ENCODE peak calls at places on chromosomes 12 and 14, in five cellular contexts. C is CD4-positive, alpha-beta T cell; K is H9; F is stomach; X is SK-N-SH. E is an unnamed sample.
A peak's percentile ranks its signal among the peaks of the same experiment; 100 is the strongest.

GRCh38 chr14:27672047-27672446 is 1074.2 kb upstream of the NOVA1 start:
- DNase-seq in C (no peak), K (no peak), F (no peak), X (no peak), E (no peak)

GRCh38 chr12:95368931-95369330 is 105.0 kb upstream of the METAP2 start:
- DNase-seq in K (no peak), C (no peak), X (no peak), F (no peak), E (no peak)

GRCh38 chr12:62703011-62703380 is 232.0 kb downstream of the PPM1H start:
- DNase-seq in C (no peak), X (no peak), K (no peak), F (no peak), E (no peak)

GRCh38 chr12:3469711-3470110 is 21.3 kb upstream of the PRMT8 start:
- DNase-seq in X (no peak), K (no peak), F (no peak), C (no peak), E (no peak)

GRCh38 chr14:98210045-98210678 is 1061.8 kb downstream of the BCL11B start:
- DNase-seq in K (no peak), X (no peak), F (no peak), C (peak; percentile 42), E (no peak)

GRCh38 chr12:95700316-95700785 is 90.2 kb downstream of the NTN4 start:
- DNase-seq in F (no peak), C (no peak), K (no peak), X (no peak), E (no peak)

GRCh38 chr12:117890137-117890536 is 78.7 kb downstream of the KSR2 start:
- DNase-seq in C (no peak), F (no peak), K (no peak), X (no peak), E (no peak)

GRCh38 chr12:66036317-66036716 is 94.2 kb downstream of the LLPH start:
- DNase-seq in F (no peak), X (no peak), C (no peak), K (no peak), E (no peak)

GRCh38 chr12:27982380-27982779 is 9.8 kb upstream of the PTHLH start:
- DNase-seq in C (no peak), F (no peak), X (no peak), K (no peak), E (no peak)

GRCh38 chr12:92629349-92630065 is 73.3 kb upstream of the PLEKHG7 start:
- DNase-seq in C (no peak), K (no peak), X (no peak), F (peak; percentile 31), E (no peak)

GRCh38 chr14:31124197-31124596 is 83.4 kb downstream of the HECTD1 start:
- DNase-seq in F (no peak), C (peak; percentile 18), K (no peak), X (no peak), E (no peak)

GRCh38 chr14:56487090-56487667 is 92.4 kb upstream of the TMEM260 start:
- DNase-seq in C (no peak), K (no peak), X (no peak), F (no peak), E (no peak)

GRCh38 chr12:88793091-88793490 is 212.8 kb upstream of the KITLG start:
- DNase-seq in C (no peak), X (no peak), K (no peak), F (no peak), E (no peak)

GRCh38 chr12:53051058-53051880 is 1.4 kb downstream of the TNS2 start:
- DNase-seq in F (peak; percentile 59), C (no peak), K (no peak), X (no peak), E (no peak)

GRCh38 chr14:96851694-96852381 is 54.7 kb downstream of the VRK1 start:
- DNase-seq in X (no peak), K (no peak), C (no peak), F (no peak), E (no peak)

GRCh38 chr14:65847065-65847847 is 434.7 kb downstream of the FUT8 start:
- DNase-seq in C (peak; percentile 79), X (no peak), K (no peak), F (no peak), E (peak; percentile 50)

GRCh38 chr12:11875414-11875935 is 195.3 kb upstream of the BCL2L14 start:
- DNase-seq in X (no peak), F (no peak), C (no peak), K (no peak), E (no peak)

GRCh38 chr12:57152408-57153038 is 5.1 kb upstream of the LRP1-AS start:
- DNase-seq in K (no peak), F (no peak), C (no peak), X (no peak), E (no peak)

GRCh38 chr12:108729612-108730336 is 1.5 kb downstream of the CORO1C start:
- DNase-seq in C (no peak), X (peak; percentile 43), F (no peak), K (peak; percentile 10), E (no peak)

GRCh38 chr12:52873832-52874572 is 25.2 kb upstream of the KRT78 start:
- DNase-seq in F (peak; percentile 87), K (peak; percentile 68), C (peak; percentile 39), X (peak; percentile 85), E (peak; percentile 56)

GRCh38 chr14:33404054-33404453 is 465.4 kb downstream of the NPAS3 start:
- DNase-seq in K (no peak), F (no peak), C (no peak), X (no peak), E (no peak)

GRCh38 chr14:58718226-58718625 is 80.5 kb downstream of the DACT1 start:
- DNase-seq in F (no peak), C (no peak), K (no peak), X (no peak), E (no peak)

GRCh38 chr12:40616383-40616900 is 75.8 kb upstream of the CNTN1 start:
- DNase-seq in C (no peak), F (no peak), X (peak; percentile 19), K (no peak), E (no peak)

GRCh38 chr14:48936881-48937280 is 649.3 kb downstream of the RPS29 start:
- DNase-seq in K (no peak), C (no peak), X (no peak), F (no peak), E (no peak)

GRCh38 chr12:110104188-110104969 is 19.8 kb upstream of the IFT81 start:
- DNase-seq in K (no peak), F (no peak), X (no peak), C (no peak), E (no peak)

GRCh38 chr12:122845041-122845864 is 10.0 kb downstream of the HIP1R start:
- DNase-seq in C (no peak), X (peak; percentile 49), K (peak; percentile 43), F (no peak), E (no peak)

GRCh38 chr14:21846227-21846885 is 172.7 kb upstream of the OR4E1 start:
- DNase-seq in X (peak; percentile 6), C (peak; percentile 54), K (peak; percentile 70), F (peak; percentile 40), E (peak; percentile 59)

GRCh38 chr14:21227150-21227549 is 42.1 kb downstream of the HNRNPC start:
- DNase-seq in C (no peak), K (no peak), F (no peak), X (no peak), E (no peak)

GRCh38 chr12:47942327-47943230 is 20.8 kb upstream of the TMEM106C start:
- DNase-seq in K (peak; percentile 87), F (peak; percentile 55), C (no peak), X (peak; percentile 86), E (peak; percentile 32)

GRCh38 chr14:102591372-102591943 is 991 bp upstream of the RCOR1 start:
- DNase-seq in K (no peak), X (peak; percentile 67), F (peak; percentile 28), C (peak; percentile 19), E (peak; percentile 12)

GRCh38 chr14:55458800-55459577 is 18.6 kb upstream of the TBPL2 start:
- DNase-seq in K (no peak), F (no peak), C (no peak), X (no peak), E (no peak)

GRCh38 chr14:95038521-95039250 is 118.6 kb downstream of the DICER1 start:
- DNase-seq in F (no peak), C (no peak), X (no peak), K (no peak), E (no peak)

DNA sequence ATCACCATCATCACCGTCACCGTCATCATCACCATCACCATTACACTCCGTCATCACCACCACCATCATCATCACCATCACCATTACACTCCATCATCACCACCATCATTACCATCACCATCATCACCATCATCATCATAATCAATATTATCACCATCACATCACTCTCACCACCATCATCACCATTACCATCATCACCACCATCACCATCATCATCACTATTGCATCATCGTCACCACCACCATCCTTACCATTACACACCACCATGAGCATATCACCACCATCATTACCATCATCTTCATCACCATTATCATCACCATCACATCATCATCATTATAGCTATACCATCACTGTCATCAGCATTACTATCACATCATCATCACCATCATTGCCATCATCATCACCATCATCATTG is 93.7 kb downstream of the KIF26A start:
- DNase-seq in F (no peak), X (no peak), C (no peak), K (no peak), E (no peak)
- H3K9me3 ChIP-seq in F (peaks cover 37% of the 10 kb centered on the region), X (no peaks in the 10 kb centered on the region), C (peaks cover 5% of the 10 kb centered on the region), K (peaks cover 12% of the 10 kb centered on the region), E (no peaks in the 10 kb centered on the region)

GRCh38 chr12:38159092-38159551 is 157.5 kb upstream of the ALG10B start:
- DNase-seq in C (no peak), K (no peak), X (no peak), F (no peak), E (no peak)
- H3K9me3 ChIP-seq in C (no peaks in the 10 kb centered on the region), K (peaks cover 94% of the 10 kb centered on the region), X (no peaks in the 10 kb centered on the region), F (no peaks in the 10 kb centered on the region), E (no peaks in the 10 kb centered on the region)

GRCh38 chr12:94322346-94322745 is 137.3 kb downstream of the CEP83 start:
- DNase-seq in X (no peak), K (no peak), C (no peak), F (no peak), E (no peak)
- H3K9me3 ChIP-seq in X (no peaks in the 10 kb centered on the region), K (peaks cover 22% of the 10 kb centered on the region), C (peaks cover 28% of the 10 kb centered on the region), F (no peaks in the 10 kb centered on the region), E (peaks cover 14% of the 10 kb centered on the region)

DNA sequence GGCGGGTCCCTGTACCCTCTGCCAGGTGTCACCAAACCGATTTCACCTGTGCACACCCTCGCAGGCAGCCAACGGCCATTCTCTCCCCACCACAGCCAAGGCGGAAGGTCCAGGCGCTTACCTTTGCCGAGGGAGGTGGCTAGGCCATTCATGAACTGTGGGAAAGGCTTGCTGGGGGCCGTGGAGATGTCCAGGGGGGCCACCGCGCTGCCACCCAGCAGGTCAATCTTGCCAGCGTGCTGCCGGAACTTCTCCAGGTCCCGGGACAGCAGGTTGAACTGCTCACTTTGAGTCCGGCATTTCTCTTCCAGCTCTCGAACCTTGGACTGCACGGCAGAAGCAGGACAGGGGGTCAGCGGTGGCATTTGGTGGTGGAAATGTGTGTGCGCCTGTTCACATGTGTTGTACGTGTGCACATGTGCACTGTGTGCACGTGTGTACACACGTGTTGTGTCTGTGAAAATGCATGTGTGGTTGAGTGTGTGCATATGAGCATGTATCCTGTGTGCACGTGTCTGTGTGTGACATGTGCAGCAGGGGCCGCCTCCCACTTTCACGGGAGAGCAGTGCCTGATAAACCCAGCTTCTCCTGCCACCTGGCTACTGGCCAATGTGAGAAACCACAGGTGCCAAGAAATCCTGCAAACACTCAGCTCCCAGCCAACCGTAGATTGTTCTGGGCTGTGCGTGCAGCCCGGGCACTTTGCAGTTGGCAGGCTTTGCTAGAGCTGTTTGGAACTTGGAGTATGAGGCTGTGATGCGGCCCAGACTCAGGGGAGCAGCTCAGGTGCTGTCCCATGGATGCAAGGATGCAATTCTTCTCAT is 118.9 kb downstream of the PIWIL1 start:
- DNase-seq in F (peak; percentile 68), X (no peak), C (no peak), K (no peak), E (no peak)
- H3K9me3 ChIP-seq in F (no peaks in the 10 kb centered on the region), X (no peaks in the 10 kb centered on the region), C (no peaks in the 10 kb centered on the region), K (no peaks in the 10 kb centered on the region), E (no peaks in the 10 kb centered on the region)